ENCODE peak calls at places on chromosome 18, in five cellular contexts. A is NCI-H2081, W is sigmoid colon, I is NCI-H82, P is A673. S is an unnamed sample.

GRCh38 chr18:77203071-77203470 is 46.6 kb upstream of the GALR1 start:
- DNase-seq in A (no peak), W (no peak), I (no peak), P (no peak), S (no peak)

GRCh38 chr18:62846334-62846733 is 131.0 kb downstream of the PHLPP1 start:
- DNase-seq in A (no peak), W (no peak), I (no peak), P (no peak), S (no peak)

GRCh38 chr18:76972838-76973237 is 150.5 kb downstream of the ZNF236 start:
- DNase-seq in A (no peak), W (no peak), I (no peak), P (no peak), S (no peak)

GRCh38 chr18:25739356-25739755 is 351.1 kb downstream of the SS18 start:
- DNase-seq in A (no peak), W (no peak), I (no peak), P (no peak), S (no peak)

GRCh38 chr18:74722237-74722636 is 124.6 kb downstream of the ZNF407 start:
- DNase-seq in A (no peak), W (no peak), I (no peak), P (no peak), S (no peak)

GRCh38 chr18:59631583-59632181 is 65.5 kb downstream of the CCBE1 start:
- DNase-seq in A (no peak), W (no peak), I (peak; percentile 51), P (peak; percentile 40), S (no peak)

GRCh38 chr18:22378672-22379282 is 38.9 kb downstream of the CTAGE1 start:
- DNase-seq in A (no peak), W (no peak), I (peak; percentile 46), P (peak; percentile 56), S (no peak)

GRCh38 chr18:5297582-5297981 is 2.1 kb upstream of the ZBTB14 start:
- DNase-seq in A (no peak), W (no peak), I (no peak), P (no peak), S (no peak)

GRCh38 chr18:6722680-6723079 is 6.8 kb upstream of the ARHGAP28 start:
- DNase-seq in A (no peak), W (no peak), I (no peak), P (no peak), S (no peak)

GRCh38 chr18:12659904-12660605 is 2.1 kb upstream of the SPIRE1 start:
- DNase-seq in A (peak; percentile 9), W (no peak), I (peak; percentile 64), P (peak; percentile 77), S (peak; percentile 14)

GRCh38 chr18:60895181-60895580 is 438.0 kb upstream of the CDH20 start:
- DNase-seq in A (no peak), W (no peak), I (no peak), P (no peak), S (no peak)

GRCh38 chr18:36187826-36188721 is 777 bp downstream of the MOCOS start:
- DNase-seq in A (no peak), W (no peak), I (peak; percentile 35), P (no peak), S (no peak)

GRCh38 chr18:22734812-22735627 is 198.1 kb upstream of the RBBP8 start:
- DNase-seq in A (no peak), W (no peak), I (no peak), P (no peak), S (no peak)

GRCh38 chr18:79718126-79718525 is 38.5 kb downstream of the CTDP1 start:
- DNase-seq in A (no peak), W (no peak), I (no peak), P (no peak), S (no peak)

GRCh38 chr18:21439453-21439852 is 161.1 kb downstream of the ESCO1 start:
- DNase-seq in A (no peak), W (no peak), I (no peak), P (no peak), S (no peak)

GRCh38 chr18:79531386-79531785 is 135.7 kb downstream of the NFATC1 start:
- DNase-seq in A (no peak), W (peak; percentile 62), I (no peak), P (no peak), S (no peak)